ENCODE peak calls at places on chromosomes 2 and 18, in six cellular contexts. W, L, A, P, K and N are unnamed samples.

GRCh38 chr18:26963292-26963691 is 97.8 kb upstream of the AQP4 start:
- DNase-seq in W (no peak), L (no peak), A (no peak), P (peak), K (no peak), N (peak)

GRCh38 chr2:238560234-238560633 is 133.5 kb downstream of the ASB1 start:
- DNase-seq in W (no peak), L (peak), A (peak), P (peak), K (peak), N (no peak)

GRCh38 chr2:175743020-175743419 is 259.0 kb downstream of the LNPK start:
- DNase-seq in W (peak), L (no peak), A (no peak), P (no peak), K (no peak), N (no peak)

GRCh38 chr2:54161660-54162059 is 46.2 kb downstream of the ACYP2 start:
- DNase-seq in W (peak), L (no peak), A (no peak), P (no peak), K (no peak), N (no peak)

GRCh38 chr2:55616509-55617159 is 788 bp downstream of the PPP4R3B start:
- DNase-seq in W (peak), L (no peak), A (no peak), P (peak), K (no peak), N (peak)

GRCh38 chr2:172079416-172079815 is 5.9 kb upstream of the DLX1 start:
- DNase-seq in W (no peak), L (no peak), A (no peak), P (no peak), K (no peak), N (no peak)

GRCh38 chr2:44937688-44938240 is 3.7 kb upstream of the SIX3 start:
- DNase-seq in W (peak), L (peak), A (no peak), P (peak), K (peak), N (peak)

GRCh38 chr2:100235581-100235980 is 86.7 kb downstream of the LONRF2 start:
- DNase-seq in W (no peak), L (peak), A (no peak), P (no peak), K (no peak), N (no peak)

GRCh38 chr2:108825254-108825653 is 38.7 kb downstream of the CCDC138 start:
- DNase-seq in W (no peak), L (no peak), A (no peak), P (no peak), K (no peak), N (no peak)

GRCh38 chr2:42493468-42493884 is 306 bp downstream of the KCNG3 start:
- DNase-seq in W (no peak), L (peak), A (peak), P (no peak), K (no peak), N (no peak)

GRCh38 chr2:7356909-7357584 is 439.8 kb downstream of the RNF144A start:
- DNase-seq in W (no peak), L (no peak), A (peak), P (no peak), K (no peak), N (no peak)

GRCh38 chr2:20526666-20527065 is 79.8 kb downstream of the RHOB start:
- DNase-seq in W (peak), L (no peak), A (no peak), P (no peak), K (no peak), N (no peak)

GRCh38 chr2:144894612-144895300 is 374.8 kb upstream of the ZEB2 start:
- DNase-seq in W (no peak), L (no peak), A (no peak), P (no peak), K (peak), N (no peak)

GRCh38 chr2:68767996-68768395 is 33.4 kb downstream of the ARHGAP25 start:
- DNase-seq in W (no peak), L (no peak), A (no peak), P (no peak), K (no peak), N (no peak)

GRCh38 chr2:10433948-10434884 is 13.9 kb downstream of the ODC1 start:
- DNase-seq in W (no peak), L (peak), A (no peak), P (no peak), K (no peak), N (no peak)

GRCh38 chr2:10914272-10914693 is 2.5 kb downstream of the KCNF1 start:
- DNase-seq in W (peak), L (peak), A (no peak), P (peak), K (peak), N (peak)

GRCh38 chr2:235234711-235235110 is 259.1 kb upstream of the AGAP1 start:
- DNase-seq in W (peak), L (no peak), A (no peak), P (peak), K (no peak), N (no peak)

GRCh38 chr2:19571773-19572172 is 213.3 kb upstream of the OSR1 start:
- DNase-seq in W (no peak), L (no peak), A (no peak), P (no peak), K (no peak), N (no peak)

GRCh38 chr2:86223682-86224560 is 24.7 kb downstream of the MRPL35 start:
- DNase-seq in W (peak), L (no peak), A (no peak), P (no peak), K (no peak), N (no peak)

GRCh38 chr2:10253596-10254372 is 48.9 kb upstream of the HPCAL1 start:
- DNase-seq in W (no peak), L (peak), A (peak), P (no peak), K (peak), N (no peak)

GRCh38 chr2:108145551-108145950 is 94.2 kb upstream of the SULT1C3 start:
- DNase-seq in W (peak), L (no peak), A (no peak), P (no peak), K (no peak), N (peak)

GRCh38 chr2:27171351-27171848 is 22.6 kb downstream of the TCF23 start:
- DNase-seq in W (no peak), L (no peak), A (no peak), P (no peak), K (no peak), N (no peak)

GRCh38 chr2:97726311-97727064 is 13.1 kb downstream of the ZAP70 start:
- DNase-seq in W (peak), L (peak), A (peak), P (no peak), K (no peak), N (no peak)

GRCh38 chr2:217361491-217361890 is 501.6 kb upstream of the TNP1 start:
- DNase-seq in W (no peak), L (no peak), A (no peak), P (no peak), K (no peak), N (no peak)

GRCh38 chr2:15761056-15761455 is 169.4 kb downstream of the DDX1 start:
- DNase-seq in W (no peak), L (no peak), A (no peak), P (no peak), K (no peak), N (no peak)

GRCh38 chr2:165837122-165837521 is 43.1 kb upstream of the GALNT3 start:
- DNase-seq in W (peak), L (no peak), A (no peak), P (peak), K (no peak), N (peak)

GRCh38 chr2:122734756-122735155 is 979.3 kb downstream of the TSN start:
- DNase-seq in W (peak), L (no peak), A (no peak), P (no peak), K (peak), N (peak)

GRCh38 chr2:20353597-20353996 is 3.0 kb upstream of the PUM2 start:
- DNase-seq in W (no peak), L (no peak), A (no peak), P (no peak), K (no peak), N (no peak)

GRCh38 chr2:202042444-202042843 is 8.8 kb downstream of the FZD7 start:
- DNase-seq in W (no peak), L (no peak), A (no peak), P (no peak), K (no peak), N (no peak)

DNA sequence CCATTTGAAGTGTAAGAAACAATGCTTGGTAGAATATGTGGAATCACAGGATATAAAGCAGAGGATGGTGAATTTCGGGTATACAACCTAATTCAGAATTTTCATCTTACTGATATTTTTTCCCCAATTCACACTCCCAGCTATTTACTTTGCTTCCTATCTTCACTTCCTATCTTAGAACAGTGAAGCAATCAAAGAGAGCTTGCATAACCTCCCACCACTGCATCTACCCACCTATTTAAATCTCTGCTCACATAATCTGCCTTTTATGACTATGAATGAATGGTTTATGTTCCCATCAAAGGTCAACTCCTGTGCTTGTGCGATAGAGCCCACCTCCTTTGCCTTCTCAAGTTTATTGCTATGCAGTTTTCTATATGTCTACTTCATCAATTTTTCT is 3.3 kb downstream of the RMDN2 start:
- DNase-seq in W (no peak), L (no peak), A (no peak), P (no peak), K (no peak), N (no peak)
- TF ChIP-seq CTCF in W (no peak), L (no peak), A (no peak), P (no peak), K (no peak), N (no peak)

GRCh38 chr18:56997200-56997599 is 149.7 kb upstream of the BOD1L2 start:
- DNase-seq in W (no peak), L (no peak), A (no peak), P (no peak), K (no peak), N (no peak)

GRCh38 chr18:56995579-56996194 is 151.2 kb upstream of the BOD1L2 start:
- DNase-seq in W (no peak), L (no peak), A (no peak), P (no peak), K (no peak), N (no peak)

GRCh38 chr18:56990678-56991077 is 156.2 kb upstream of the BOD1L2 start:
- DNase-seq in W (no peak), L (no peak), A (no peak), P (no peak), K (no peak), N (no peak)

GRCh38 chr18:56988022-56988421 is 158.9 kb upstream of the BOD1L2 start:
- DNase-seq in W (no peak), L (no peak), A (no peak), P (no peak), K (no peak), N (no peak)

DNA sequence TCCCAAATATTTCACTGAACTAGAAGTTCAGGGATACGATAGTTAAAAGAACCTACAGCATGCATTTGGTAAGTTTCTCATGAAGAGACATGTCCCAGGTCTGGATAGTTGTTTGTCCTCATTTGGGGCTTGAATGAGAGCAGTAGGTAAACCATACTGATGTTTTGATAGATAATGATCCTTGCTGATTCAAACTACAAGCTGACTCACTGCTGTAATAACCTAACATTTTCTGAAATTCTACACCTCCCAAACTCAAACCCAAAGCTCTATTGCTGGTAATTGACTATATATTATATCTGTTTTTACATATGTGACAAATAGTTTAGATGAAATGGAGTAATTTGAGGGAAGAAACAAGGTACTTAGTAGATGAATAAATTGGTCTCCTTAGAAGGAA is 154.1 kb upstream of the BOD1L2 start:
- DNase-seq in W (peak), L (no peak), A (no peak), P (no peak), K (no peak), N (no peak)
- TF ChIP-seq CTCF in W (no peak), L (no peak), A (no peak), P (no peak), K (no peak), N (no peak)

GRCh38 chr2:151860613-151861146 is 32.5 kb upstream of the ARL5A start:
- DNase-seq in W (peak), L (no peak), A (no peak), P (no peak), K (no peak), N (no peak)

GRCh38 chr2:151855111-151855510 is 26.9 kb upstream of the ARL5A start:
- DNase-seq in W (no peak), L (no peak), A (no peak), P (no peak), K (no peak), N (no peak)

GRCh38 chr2:151860210-151860609 is 32.0 kb upstream of the ARL5A start:
- DNase-seq in W (no peak), L (no peak), A (no peak), P (no peak), K (no peak), N (no peak)

GRCh38 chr2:151861171-151861570 is 33.0 kb upstream of the ARL5A start:
- DNase-seq in W (peak), L (no peak), A (no peak), P (no peak), K (no peak), N (no peak)

DNA sequence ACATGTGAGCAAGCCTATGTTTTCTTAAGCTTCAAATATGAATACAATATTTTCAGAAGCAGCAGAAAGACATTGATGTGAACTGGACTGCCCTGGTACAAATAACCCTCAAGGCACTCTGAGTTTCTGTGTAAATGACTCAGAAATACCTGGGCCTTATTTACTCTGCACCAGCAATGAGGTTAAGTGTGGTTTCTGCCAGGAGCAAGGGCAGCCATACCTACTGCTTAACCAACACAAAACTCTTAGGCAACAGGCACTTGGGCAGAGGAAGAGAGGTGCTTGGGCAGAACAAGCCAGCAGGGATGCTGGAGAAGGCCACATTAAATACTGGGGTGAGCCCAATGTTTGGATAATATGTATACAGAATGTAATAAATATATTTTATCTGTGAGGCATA is 29.4 kb upstream of the ARL5A start:
- DNase-seq in W (no peak), L (no peak), A (no peak), P (no peak), K (no peak), N (no peak)
- TF ChIP-seq CTCF in W (no peak), L (no peak), A (no peak), P (no peak), K (no peak), N (no peak)

GRCh38 chr2:53018830-53019425 is 748.7 kb upstream of the CHAC2 start:
- DNase-seq in W (no peak), L (no peak), A (no peak), P (peak), K (no peak), N (peak)
- TF ChIP-seq CTCF in W (peak), L (no peak), A (peak), P (peak), K (no peak), N (no peak)